ENCODE peak calls at places on chromosomes 5 and 9, in four cellular contexts. X is lung, E is skeletal muscle cell, F is pulmonary artery endothelial cell. C is an unnamed sample.

GRCh38 chr5:128498844-128499455 is 39.1 kb downstream of the FBN2 start:
- DNase-seq in X (no peak), E (peak; percentile 23), F (peak; percentile 3), C (peak; percentile 48)

GRCh38 chr5:32217886-32218396 is 43.8 kb upstream of the GOLPH3 start:
- DNase-seq in X (no peak), E (no peak), F (no peak), C (no peak)

GRCh38 chr9:15155826-15156225 is 151.2 kb downstream of the TTC39B start:
- DNase-seq in X (no peak), E (peak; percentile 33), F (peak; percentile 87), C (no peak)

GRCh38 chr5:35309365-35310130 is 79.3 kb upstream of the PRLR start:
- DNase-seq in X (no peak), E (no peak), F (no peak), C (no peak)

GRCh38 chr5:113771483-113771882 is 258.0 kb downstream of the YTHDC2 start:
- DNase-seq in X (no peak), E (no peak), F (no peak), C (no peak)

GRCh38 chr5:110896901-110897300 is 158.1 kb downstream of the SLC25A46 start:
- DNase-seq in X (no peak), E (no peak), F (no peak), C (no peak)

GRCh38 chr9:1083325-1083913 is 33.3 kb downstream of the DMRT2 start:
- DNase-seq in X (peak; percentile 34), E (no peak), F (no peak), C (peak; percentile 62)

GRCh38 chr5:59842999-59843398 is 50.5 kb downstream of the PDE4D start:
- DNase-seq in X (no peak), E (no peak), F (peak; percentile 10), C (no peak)

GRCh38 chr5:142783601-142784291 is 13.6 kb downstream of the ARHGAP26 start:
- DNase-seq in X (no peak), E (no peak), F (no peak), C (peak; percentile 26)

GRCh38 chr9:35658894-35659220 is 765 bp downstream of the CCDC107 start:
- DNase-seq in X (no peak), E (no peak), F (no peak), C (peak; percentile 84)

GRCh38 chr5:92574023-92574422 is 1007.0 kb downstream of the NR2F1-AS1 start:
- DNase-seq in X (no peak), E (no peak), F (no peak), C (no peak)

GRCh38 chr9:95045751-95046150 is 271.8 kb downstream of the FANCC start:
- DNase-seq in X (no peak), E (no peak), F (no peak), C (no peak)

GRCh38 chr5:17217421-17218352 is at the start of gene BASP1:
- DNase-seq in X (peak; percentile 66), E (no peak), F (no peak), C (peak; percentile 76)

C was measured in M059J.